ENCODE peak calls at places on chromosomes 12 and 14, in seven cellular contexts. C, D, Q, F, W, I and L are unnamed samples.

GRCh38 chr14:20802341-20803084 is at the start of gene RNASE1:
- DNase-seq in W (peak), I (peak), F (no peak), D (no peak), Q (peak), C (no peak), L (no peak)

GRCh38 chr12:11888029-11888428 is 182.7 kb upstream of the BCL2L14 start:
- DNase-seq in F (no peak), C (no peak), W (no peak), D (no peak), I (no peak), Q (no peak), L (no peak)

GRCh38 chr12:76284816-76285750 is 63.1 kb downstream of the BBS10 start:
- DNase-seq in F (no peak), C (no peak), W (no peak), D (peak), I (no peak), Q (no peak), L (no peak)

GRCh38 chr12:48194780-48195179 is 8.3 kb downstream of the OR10AD1 start:
- DNase-seq in C (no peak), I (no peak), W (peak), F (no peak), D (no peak), Q (no peak), L (no peak)

GRCh38 chr12:64666054-64666914 is 56.0 kb downstream of the RASSF3 start:
- DNase-seq in Q (peak), F (no peak), C (no peak), I (no peak), W (peak), D (no peak), L (no peak)

GRCh38 chr12:92421701-92422100 is 276.1 kb upstream of the BTG1 start:
- DNase-seq in I (no peak), W (peak), F (no peak), D (peak), C (no peak), Q (no peak), L (no peak)

GRCh38 chr14:37819155-37820015 is 224.0 kb downstream of the TTC6 start:
- DNase-seq in C (no peak), F (no peak), D (peak), I (no peak), Q (no peak), W (peak), L (no peak)

GRCh38 chr12:75478395-75478794 is 2.2 kb upstream of the GLIPR1 start:
- DNase-seq in Q (no peak), C (no peak), I (no peak), W (peak), F (no peak), D (no peak), L (no peak)

GRCh38 chr12:88334271-88334670 is 192.2 kb downstream of the TMTC3 start:
- DNase-seq in F (no peak), Q (no peak), W (peak), I (no peak), C (no peak), D (peak), L (peak)

GRCh38 chr12:40946612-40947194 is 241.4 kb upstream of the PDZRN4 start:
- DNase-seq in W (peak), Q (no peak), F (no peak), I (peak), C (no peak), D (peak), L (no peak)

GRCh38 chr12:105748806-105749600 is 389.8 kb downstream of the NUAK1 start:
- DNase-seq in W (peak), Q (peak), I (no peak), C (no peak), D (peak), F (no peak), L (no peak)

GRCh38 chr14:54567634-54568561 is 970 bp downstream of the SAMD4A start:
- DNase-seq in F (no peak), Q (peak), W (peak), C (no peak), D (peak), I (peak), L (peak)

GRCh38 chr12:71938728-71939385 is at the start of gene TPH2:
- DNase-seq in I (peak), D (peak), Q (peak), C (no peak), F (no peak), W (peak), L (no peak)

GRCh38 chr14:55117816-55118441 is 11.1 kb upstream of the LGALS3 start:
- DNase-seq in Q (no peak), D (no peak), F (no peak), C (no peak), I (peak), W (peak), L (no peak)

GRCh38 chr14:40467969-40468368 is 1035.7 kb upstream of the FBXO33 start:
- DNase-seq in F (no peak), Q (no peak), I (no peak), C (no peak), W (no peak), D (no peak), L (no peak)

GRCh38 chr14:59705245-59705644 is 128.6 kb upstream of the CCDC175 start:
- DNase-seq in I (no peak), D (no peak), C (no peak), W (no peak), F (no peak), Q (no peak), L (no peak)